ENCODE peak calls at places on chromosome 5, in five cellular contexts. S, W, D, U and R are unnamed samples.

GRCh38 chr5:135488727-135489465 is 36.7 kb upstream of the TIFAB start:
- DNase-seq in U (no peak), S (no peak), W (no peak), D (peak), R (peak)

GRCh38 chr5:156147948-156148285 is 179.0 kb upstream of the SGCD start:
- DNase-seq in S (no peak), D (no peak), U (no peak), W (no peak), R (no peak)

GRCh38 chr5:88925692-88926490 is 42.9 kb upstream of the MEF2C start:
- DNase-seq in D (no peak), W (no peak), S (no peak), U (no peak), R (no peak)

GRCh38 chr5:52660621-52661020 is 127.1 kb upstream of the ITGA1 start:
- DNase-seq in D (no peak), U (no peak), W (no peak), S (no peak), R (no peak)

GRCh38 chr5:118651002-118651401 is 337.3 kb downstream of the DTWD2 start:
- DNase-seq in S (no peak), U (no peak), W (no peak), D (no peak), R (no peak)

GRCh38 chr5:16570121-16570815 is 46.5 kb downstream of the RETREG1 start:
- DNase-seq in S (no peak), D (no peak), W (no peak), U (no peak), R (no peak)

GRCh38 chr5:103889500-103890209 is 327.1 kb upstream of the NUDT12 start:
- DNase-seq in S (no peak), W (no peak), D (no peak), U (no peak), R (no peak)

GRCh38 chr5:57488308-57488955 is 5.8 kb upstream of the ACTBL2 start:
- DNase-seq in W (no peak), D (no peak), U (no peak), S (no peak), R (peak)

GRCh38 chr5:4097194-4097593 is 501.6 kb downstream of the IRX1 start:
- DNase-seq in D (no peak), W (no peak), U (no peak), S (no peak), R (no peak)

GRCh38 chr5:128965011-128965637 is at the start of gene SLC27A6:
- DNase-seq in S (no peak), W (no peak), D (no peak), U (no peak), R (no peak)

GRCh38 chr5:51983161-51983560 is 599.9 kb downstream of the ISL1 start:
- DNase-seq in W (no peak), D (no peak), S (no peak), U (no peak), R (no peak)

GRCh38 chr5:178116406-178116885 is 3.1 kb downstream of the N4BP3 start:
- DNase-seq in W (no peak), U (peak), S (no peak), D (no peak), R (no peak)

GRCh38 chr5:118752992-118753391 is 235.4 kb downstream of the DTWD2 start:
- DNase-seq in U (no peak), D (no peak), S (no peak), W (no peak), R (no peak)

GRCh38 chr5:59729820-59730219 is 163.7 kb downstream of the PDE4D start:
- DNase-seq in D (no peak), W (no peak), S (no peak), U (no peak), R (no peak)

GRCh38 chr5:66757219-66757833 is 161.1 kb downstream of the MAST4 start:
- DNase-seq in S (peak), D (no peak), U (peak), W (no peak), R (peak)

GRCh38 chr5:60490597-60491166 is 209.3 kb downstream of the DEPDC1B start:
- DNase-seq in D (no peak), U (no peak), S (no peak), W (no peak), R (no peak)

GRCh38 chr5:172377438-172377837 is 76.9 kb downstream of the SH3PXD2B start:
- DNase-seq in U (no peak), W (no peak), S (no peak), D (no peak), R (no peak)

GRCh38 chr5:123151227-123151951 is 62.3 kb downstream of the PRDM6 start:
- DNase-seq in S (no peak), D (no peak), W (no peak), U (no peak), R (no peak)

GRCh38 chr5:148005788-148006520 is 57.8 kb upstream of the SPINK5 start:
- DNase-seq in U (no peak), D (no peak), S (no peak), W (no peak), R (no peak)

GRCh38 chr5:170151105-170151831 is 45.6 kb downstream of the FOXI1 start:
- DNase-seq in U (no peak), S (no peak), D (peak), W (no peak), R (peak)

GRCh38 chr5:110851357-110851756 is 112.5 kb downstream of the SLC25A46 start:
- DNase-seq in W (no peak), S (no peak), U (no peak), D (no peak), R (no peak)

GRCh38 chr5:157550668-157551067 is 24.9 kb downstream of the ADAM19 start:
- DNase-seq in W (no peak), S (no peak), D (no peak), U (no peak), R (no peak)

GRCh38 chr5:159508344-159508743 is 178.1 kb upstream of the IL12B start:
- DNase-seq in S (no peak), W (no peak), U (no peak), D (no peak), R (no peak)

GRCh38 chr5:89377752-89378455 is 494.9 kb upstream of the MEF2C start:
- DNase-seq in W (no peak), S (no peak), U (no peak), D (no peak), R (no peak)

GRCh38 chr5:88060194-88060593 is 208.5 kb downstream of the TMEM161B start:
- DNase-seq in S (no peak), U (no peak), D (no peak), W (no peak), R (no peak)

GRCh38 chr5:143772621-143773020 is 39.3 kb upstream of the HMHB1 start:
- DNase-seq in D (no peak), U (no peak), W (no peak), S (no peak), R (no peak)

GRCh38 chr5:180070726-180071417 is 687 bp downstream of the RNF130 start:
- DNase-seq in W (peak), S (no peak), D (peak), U (peak), R (no peak)

GRCh38 chr5:66881475-66882161 is 285.4 kb downstream of the MAST4 start:
- DNase-seq in S (no peak), D (no peak), W (no peak), U (no peak), R (no peak)

GRCh38 chr5:54769072-54769471 is 216.3 kb downstream of the ESM1 start:
- DNase-seq in S (no peak), D (no peak), U (no peak), W (no peak), R (no peak)

GRCh38 chr5:180670586-180671359 is 21.4 kb upstream of the FLT4 start:
- DNase-seq in S (peak), U (peak), W (no peak), D (no peak), R (peak)

GRCh38 chr5:177431317-177432142 is 5.1 kb downstream of the GRK6 start:
- DNase-seq in D (no peak), U (peak), W (no peak), S (no peak), R (no peak)

GRCh38 chr5:79448336-79448735 is 65.6 kb downstream of the HOMER1 start:
- DNase-seq in W (no peak), S (no peak), U (no peak), D (no peak), R (peak)